ENCODE peak calls at places on chromosomes 11 and 22, in four cellular contexts. K, I, Z and O are unnamed samples.

GRCh38 chr11:2728663-2729332 is 29.0 kb upstream of the KCNQ1OT1 start:
- DNase-seq in K (no peak), I (no peak), Z (no peak), O (no peak)

GRCh38 chr11:15617126-15617525 is 502.4 kb downstream of the INSC start:
- DNase-seq in K (no peak), I (no peak), Z (no peak), O (no peak)

GRCh38 chr11:270451-271208 is 7.6 kb upstream of the NLRP6 start:
- DNase-seq in K (no peak), I (no peak), Z (no peak), O (no peak)

GRCh38 chr22:27385261-27385998 is 416.1 kb downstream of the MN1 start:
- DNase-seq in K (no peak), I (no peak), Z (no peak), O (no peak)

GRCh38 chr11:116257092-116257491 is 515.7 kb downstream of the BUD13 start:
- DNase-seq in K (no peak), I (no peak), Z (no peak), O (no peak)

GRCh38 chr11:59263225-59263894 is 50.6 kb upstream of the MPEG1 start:
- DNase-seq in K (peak), I (no peak), Z (no peak), O (no peak)

GRCh38 chr11:111462329-111462728 is 49.9 kb downstream of the BTG4 start:
- DNase-seq in K (no peak), I (no peak), Z (no peak), O (no peak)

GRCh38 chr11:64334764-64335741 is 5.0 kb upstream of the CCDC88B start:
- DNase-seq in K (peak), I (peak), Z (peak), O (peak)

GRCh38 chr11:4916581-4916980 is 2.6 kb downstream of the OR51G2 start:
- DNase-seq in K (no peak), I (no peak), Z (no peak), O (no peak)

GRCh38 chr11:14148653-14149273 is 186.2 kb downstream of the SPON1 start:
- DNase-seq in K (peak), I (peak), Z (peak), O (peak)

GRCh38 chr22:30290679-30291333 is 1.5 kb upstream of the CASTOR1 start:
- DNase-seq in K (peak), I (peak), Z (peak), O (peak)

GRCh38 chr11:121534131-121535093 is 81.6 kb upstream of the SORL1-AS1 start:
- DNase-seq in K (peak), I (peak), Z (peak), O (peak)

GRCh38 chr22:28599693-28600092 is 79.9 kb downstream of the TTC28 start:
- DNase-seq in K (no peak), I (no peak), Z (no peak), O (no peak)

GRCh38 chr11:57300785-57301184 is 24.0 kb downstream of the TNKS1BP1 start:
- DNase-seq in K (no peak), I (no peak), Z (no peak), O (no peak)

GRCh38 chr11:83448686-83449085 is 162.5 kb upstream of the CCDC90B start:
- DNase-seq in K (peak), I (no peak), Z (no peak), O (no peak)

GRCh38 chr11:72239849-72240460 is 4.0 kb downstream of the PHOX2A start:
- DNase-seq in K (peak), I (peak), Z (peak), O (peak)

GRCh38 chr11:44955019-44955738 is 4.5 kb upstream of the TP53I11 start:
- DNase-seq in K (peak), I (peak), Z (peak), O (peak)

GRCh38 chr11:125553357-125553756 is 15.9 kb upstream of the EI24 start:
- DNase-seq in K (no peak), I (no peak), Z (no peak), O (no peak)

GRCh38 chr11:125552927-125553326 is 16.4 kb upstream of the EI24 start:
- DNase-seq in K (no peak), I (no peak), Z (no peak), O (no peak)

GRCh38 chr11:125551835-125552342 is 17.4 kb upstream of the EI24 start:
- DNase-seq in K (no peak), I (no peak), Z (no peak), O (no peak)

GRCh38 chr11:125550780-125551179 is 18.5 kb upstream of the EI24 start:
- DNase-seq in K (no peak), I (no peak), Z (no peak), O (no peak)

DNA sequence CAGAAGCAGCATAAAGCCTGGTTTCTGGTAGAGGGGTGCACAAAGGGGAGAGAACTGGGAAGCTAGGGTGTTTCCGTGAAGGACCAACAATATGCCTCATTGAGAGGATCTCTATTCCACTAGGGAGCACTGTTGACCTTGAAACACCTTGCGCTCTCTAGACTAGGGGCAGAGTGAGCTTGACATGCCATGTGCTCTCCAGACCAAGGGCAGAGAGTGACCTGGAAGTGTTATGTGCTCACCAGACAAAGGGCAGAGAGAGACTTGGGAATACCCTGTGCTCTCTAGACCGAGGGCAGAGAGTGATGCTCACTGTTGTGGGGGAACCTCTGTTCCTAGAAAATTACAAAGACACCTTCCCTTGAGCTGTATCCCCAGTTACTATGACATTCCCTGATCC is 15.2 kb upstream of the EI24 start:
- DNase-seq in K (no peak), I (no peak), Z (no peak), O (no peak)
- H3K4me3 ChIP-seq in K (no peak), I (no peak), Z (no peak), O (no peak)

GRCh38 chr22:42313204-42313603 is 42.8 kb upstream of the TCF20 start:
- DNase-seq in K (no peak), I (no peak), Z (no peak), O (no peak)

GRCh38 chr22:42316988-42317387 is 46.5 kb upstream of the TCF20 start:
- DNase-seq in K (no peak), I (peak), Z (peak), O (peak)

GRCh38 chr22:42314709-42315391 is 44.4 kb upstream of the TCF20 start:
- DNase-seq in K (no peak), I (no peak), Z (no peak), O (no peak)

GRCh38 chr22:42315392-42315756 is 44.9 kb upstream of the TCF20 start:
- DNase-seq in K (no peak), I (no peak), Z (no peak), O (no peak)

DNA sequence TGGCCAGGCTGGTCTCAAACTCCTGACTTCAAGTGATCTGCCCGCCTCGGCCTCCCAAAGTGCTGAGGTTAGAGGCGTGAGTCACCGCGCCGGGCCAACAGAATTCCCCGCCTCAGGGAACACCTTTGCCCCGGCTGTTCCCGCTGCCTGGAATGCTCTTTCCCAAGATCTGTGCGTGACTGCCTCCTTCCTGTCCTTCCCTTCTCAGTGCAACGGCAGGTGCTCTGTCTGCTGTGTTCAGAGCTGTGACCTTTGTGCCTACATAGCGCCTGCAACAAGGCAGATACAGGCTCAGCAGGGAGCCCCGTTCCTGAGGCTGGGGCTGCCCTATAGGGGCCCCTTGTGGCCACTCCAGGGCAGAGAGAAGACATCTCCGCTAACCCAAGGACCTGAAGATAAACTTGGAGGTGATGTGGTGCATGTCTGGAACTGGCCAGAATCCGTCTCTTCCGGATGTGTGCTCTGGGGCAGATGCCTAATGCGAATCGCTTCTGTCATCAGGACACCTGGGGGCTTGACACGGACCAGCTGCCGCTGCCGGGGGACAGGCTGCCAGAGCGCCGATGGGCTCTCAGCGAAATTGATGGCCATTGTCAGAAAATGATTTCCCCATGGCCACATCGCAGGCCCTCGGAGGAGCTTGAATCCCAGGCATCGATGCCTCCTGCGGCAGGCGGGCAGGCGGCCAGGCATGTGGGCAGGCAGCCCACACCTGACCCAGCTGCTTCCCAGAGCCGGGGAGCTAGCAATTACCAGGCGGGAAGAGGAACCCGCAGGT is 43.5 kb upstream of the TCF20 start:
- DNase-seq in K (peak), I (peak), Z (no peak), O (peak)
- TF ChIP-seq CTCF in K (peak), I (peak), Z (peak), O (peak)

GRCh38 chr11:43360361-43361032 is 1.8 kb downstream of the TTC17 start:
- DNase-seq in K (no peak), I (peak), Z (peak), O (peak)
- H3K4me3 ChIP-seq in K (peak), I (peak), Z (peak), O (peak)

GRCh38 chr22:50236731-50237409 is 8.0 kb downstream of the TUBGCP6 start:
- DNase-seq in K (peak), I (no peak), Z (peak), O (peak)
- TF ChIP-seq CTCF in K (peak), I (peak), Z (peak), O (peak)